ENCODE peak calls at places on chromosomes 16 and 17, in nine cellular contexts. E is prostate gland, I is sigmoid colon, Q is pancreas, U is spleen, R is neural progenitor cell, V is OCI-LY7, D is breast epithelium, P is aorta. H is an unnamed sample. For H3K4me1, the result is how much of the 10 kb centered on the place peaks cover.

GRCh38 chr16:2331199-2331931 is 9.2 kb downstream of the ABCA3 start:
- DNase-seq in E (no peak), I (no peak), Q (no peak), U (no peak), R (no peak), V (no peak), D (no peak), P (no peak), H (no peak)

GRCh38 chr17:8939496-8940334 is 25.8 kb downstream of the PIK3R5 start:
- DNase-seq in E (no peak), I (no peak), Q (no peak), U (peak), R (no peak), V (no peak), D (no peak), P (no peak), H (peak)

GRCh38 chr16:86783626-86784266 is 205.4 kb downstream of the FOXL1 start:
- DNase-seq in E (peak), I (peak), Q (no peak), U (no peak), R (no peak), V (no peak), D (peak), P (no peak), H (no peak)

GRCh38 chr17:71085238-71086033 is 916.1 kb downstream of the KCNJ2 start:
- DNase-seq in E (no peak), I (no peak), Q (no peak), U (no peak), R (peak), V (peak), D (no peak), P (no peak), H (peak)

GRCh38 chr17:7945651-7946050 is 13.6 kb downstream of the CNTROB start:
- DNase-seq in E (no peak), I (no peak), Q (no peak), U (no peak), R (no peak), V (no peak), D (no peak), P (no peak), H (no peak)

GRCh38 chr16:81723098-81723723 is 55.9 kb upstream of the PLCG2 start:
- DNase-seq in E (peak), I (no peak), Q (no peak), U (peak), R (peak), V (peak), D (no peak), P (no peak), H (no peak)

GRCh38 chr16:64250866-64251265 is 871.0 kb downstream of the CDH11 start:
- DNase-seq in E (no peak), I (no peak), Q (no peak), U (no peak), R (no peak), V (no peak), D (no peak), P (no peak), H (no peak)

GRCh38 chr17:47895254-47895855 is 681 bp upstream of the SP2 start:
- DNase-seq in E (peak), I (no peak), Q (peak), U (peak), R (no peak), V (peak), D (no peak), P (no peak), H (no peak)

GRCh38 chr17:79031996-79032875 is 8.3 kb downstream of the C1QTNF1 start:
- DNase-seq in E (no peak), I (peak), Q (no peak), U (peak), R (no peak), V (no peak), D (peak), P (peak), H (peak)

GRCh38 chr17:6437466-6437865 is 2.5 kb upstream of the AIPL1 start:
- DNase-seq in E (no peak), I (no peak), Q (no peak), U (no peak), R (no peak), V (no peak), D (no peak), P (no peak), H (no peak)

GRCh38 chr17:55086635-55087058 is 118.1 kb downstream of the STXBP4 start:
- DNase-seq in E (no peak), I (no peak), Q (no peak), U (no peak), R (no peak), V (no peak), D (no peak), P (no peak), H (no peak)

GRCh38 chr16:19980866-19981265 is 92.8 kb downstream of the GPR139 start:
- DNase-seq in E (no peak), I (no peak), Q (no peak), U (no peak), R (peak), V (no peak), D (no peak), P (no peak), H (peak)

GRCh38 chr16:67936876-67937605 is 391 bp upstream of the PSMB10 start:
- DNase-seq in E (peak), I (no peak), Q (no peak), U (peak), R (no peak), V (peak), D (no peak), P (peak), H (no peak)

GRCh38 chr17:17358060-17358751 is 55.0 kb downstream of the NT5M start:
- DNase-seq in E (no peak), I (no peak), Q (no peak), U (peak), R (no peak), V (no peak), D (no peak), P (peak), H (peak)

GRCh38 chr16:57304169-57305061 is 19.9 kb upstream of the PLLP start:
- DNase-seq in E (no peak), I (peak), Q (no peak), U (peak), R (no peak), V (no peak), D (no peak), P (peak), H (no peak)

GRCh38 chr17:61285483-61286320 is 113.9 kb upstream of the TBX2 start:
- DNase-seq in E (no peak), I (no peak), Q (no peak), U (no peak), R (peak), V (no peak), D (no peak), P (no peak), H (peak)

GRCh38 chr16:82625066-82625968 is 1.5 kb upstream of the CDH13 start:
- DNase-seq in E (no peak), I (peak), Q (no peak), U (no peak), R (no peak), V (no peak), D (no peak), P (no peak), H (no peak)

GRCh38 chr16:80023865-80024264 is 423.3 kb upstream of the MAF start:
- DNase-seq in E (no peak), I (no peak), Q (no peak), U (no peak), R (no peak), V (no peak), D (no peak), P (no peak), H (no peak)

GRCh38 chr16:55542459-55543082 is 23.9 kb upstream of the CAPNS2 start:
- DNase-seq in E (no peak), I (no peak), Q (no peak), U (no peak), R (no peak), V (no peak), D (no peak), P (no peak), H (no peak)

GRCh38 chr16:4524571-4524970 is 14.0 kb downstream of the CDIP1 start:
- DNase-seq in E (no peak), I (no peak), Q (no peak), U (no peak), R (no peak), V (no peak), D (no peak), P (no peak), H (no peak)

GRCh38 chr17:3546521-3546920 is 11.1 kb downstream of the TRPV3 start:
- DNase-seq in E (no peak), I (no peak), Q (no peak), U (no peak), R (no peak), V (no peak), D (no peak), P (no peak), H (peak)

GRCh38 chr16:11109551-11109950 is 146.5 kb downstream of the SOCS1 start:
- DNase-seq in E (no peak), I (no peak), Q (no peak), U (no peak), R (no peak), V (no peak), D (no peak), P (no peak), H (no peak)

GRCh38 chr17:31877911-31878702 is 19.1 kb upstream of the COPRS start:
- DNase-seq in E (peak), I (no peak), Q (no peak), U (no peak), R (no peak), V (no peak), D (no peak), P (no peak), H (no peak)

GRCh38 chr16:81778231-81778630 is 860 bp upstream of the PLCG2 start:
- DNase-seq in E (no peak), I (no peak), Q (no peak), U (peak), R (no peak), V (peak), D (no peak), P (no peak), H (no peak)

GRCh38 chr17:62800580-62800979 is 7.5 kb downstream of the MARCHF10 start:
- DNase-seq in E (peak), I (no peak), Q (peak), U (no peak), R (no peak), V (no peak), D (no peak), P (no peak), H (peak)

GRCh38 chr17:50798424-50799344 is 31.4 kb upstream of the ANKRD40CL start:
- DNase-seq in E (peak), I (no peak), Q (no peak), U (no peak), R (no peak), V (no peak), D (no peak), P (no peak), H (peak)

GRCh38 chr16:58829096-58829495 is 95.0 kb upstream of the GOT2 start:
- DNase-seq in E (no peak), I (no peak), Q (no peak), U (no peak), R (no peak), V (no peak), D (no peak), P (no peak), H (no peak)

GRCh38 chr16:29958756-29959155 is 3.1 kb upstream of the TMEM219 start:
- DNase-seq in E (no peak), I (no peak), Q (no peak), U (no peak), R (no peak), V (no peak), D (no peak), P (peak), H (no peak)

GRCh38 chr16:68993885-68994284 is 111.6 kb upstream of the HAS3 start:
- DNase-seq in E (no peak), I (no peak), Q (no peak), U (no peak), R (no peak), V (no peak), D (no peak), P (no peak), H (no peak)

GRCh38 chr17:1541367-1541904 is 21.2 kb downstream of the PITPNA start:
- DNase-seq in E (no peak), I (no peak), Q (no peak), U (no peak), R (no peak), V (no peak), D (no peak), P (no peak), H (no peak)

GRCh38 chr17:53791551-53791950 is 31.2 kb upstream of the KIF2B start:
- DNase-seq in E (no peak), I (no peak), Q (no peak), U (no peak), R (no peak), V (no peak), D (no peak), P (no peak), H (no peak)

GRCh38 chr17:80632046-80632581 is 87.5 kb downstream of the RPTOR start:
- DNase-seq in E (no peak), I (no peak), Q (no peak), U (no peak), R (peak), V (no peak), D (no peak), P (no peak), H (peak)

GRCh38 chr16:88769617-88770458 is 15.2 kb downstream of the PIEZO1 start:
- DNase-seq in E (peak), I (no peak), Q (peak), U (no peak), R (peak), V (peak), D (no peak), P (no peak), H (peak)

GRCh38 chr17:6381526-6382135 is 53.3 kb downstream of the AIPL1 start:
- DNase-seq in E (no peak), I (no peak), Q (no peak), U (no peak), R (no peak), V (no peak), D (no peak), P (no peak), H (peak)

GRCh38 chr17:58227733-58228132 is 8.7 kb upstream of the MKS1 start:
- DNase-seq in E (no peak), I (no peak), Q (no peak), U (no peak), R (no peak), V (no peak), D (no peak), P (no peak), H (no peak)

GRCh38 chr17:18041776-18042175 is 2.6 kb downstream of the GID4 start:
- DNase-seq in E (no peak), I (no peak), Q (no peak), U (peak), R (no peak), V (no peak), D (no peak), P (no peak), H (no peak)

GRCh38 chr16:47110939-47111338 is 32.8 kb downstream of the NETO2 start:
- DNase-seq in E (no peak), I (no peak), Q (no peak), U (no peak), R (peak), V (peak), D (no peak), P (no peak), H (no peak)

GRCh38 chr16:53576904-53577303 is 73.9 kb upstream of the AKTIP start:
- DNase-seq in E (no peak), I (no peak), Q (no peak), U (no peak), R (no peak), V (no peak), D (no peak), P (no peak), H (no peak)

GRCh38 chr16:3618782-3619166 is 7.4 kb upstream of the SLX4 start:
- DNase-seq in E (no peak), I (no peak), Q (no peak), U (no peak), R (no peak), V (no peak), D (no peak), P (no peak), H (no peak)

DNA sequence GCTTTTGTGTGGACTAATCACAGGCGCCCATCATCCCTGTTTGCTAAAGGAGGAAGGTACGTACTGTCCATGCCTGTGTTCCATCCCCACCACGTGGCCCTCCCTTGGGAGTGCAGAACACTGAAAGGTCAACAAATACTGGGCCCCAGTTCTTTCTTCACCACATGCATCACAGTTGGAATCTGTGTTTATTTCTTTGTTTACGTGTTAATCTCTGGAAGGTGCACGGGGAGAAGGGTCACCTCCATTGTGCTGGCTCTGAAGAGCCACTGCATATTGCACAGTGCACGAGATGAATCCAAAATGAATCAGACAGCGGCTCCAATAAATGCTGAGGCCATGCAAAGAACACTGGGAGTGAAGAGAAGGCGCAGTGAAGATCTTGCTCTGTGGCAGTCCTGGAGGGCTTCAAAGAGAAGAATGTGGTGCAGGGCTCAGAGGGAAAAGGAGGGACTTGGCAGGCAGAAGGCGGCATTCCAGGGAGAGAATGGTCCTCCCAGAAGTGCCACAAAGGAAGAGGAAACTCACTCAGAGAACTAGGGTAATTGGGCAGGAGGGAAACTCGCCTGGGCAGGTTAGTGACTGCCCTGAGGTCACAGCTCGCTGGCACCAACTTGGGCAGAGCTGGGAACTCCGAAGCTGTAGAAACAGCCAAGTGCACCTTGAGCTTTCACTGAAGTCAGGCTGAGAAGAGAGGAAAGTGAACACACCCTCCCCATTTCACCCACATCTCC is 3.7 kb downstream of the RPH3AL start:
- DNase-seq in E (peak), I (peak), Q (peak), U (peak), R (peak), V (no peak), D (peak), P (peak), H (no peak)
- H3K4me1 ChIP-seq in E (under half), I (under half), Q (half or more), U (half or more), R (under half), V (under half), D (under half), P (under half), H (under half)

GRCh38 chr16:73735954-73736353 is 560.7 kb upstream of the PSMD7 start:
- DNase-seq in E (no peak), I (no peak), Q (no peak), U (no peak), R (no peak), V (no peak), D (no peak), P (no peak), H (no peak)
- H3K27ac ChIP-seq in E (no peak), I (no peak), Q (no peak), U (no peak), R (no peak), V (no peak), D (no peak), P (no peak), H (no peak)

GRCh38 chr17:38450699-38451029 is 22.4 kb downstream of the ARHGAP23 start:
- DNase-seq in E (no peak), I (no peak), Q (no peak), U (no peak), R (no peak), V (no peak), D (no peak), P (no peak), H (no peak)
- H3K4me1 ChIP-seq in E (under half), I (under half), Q (under half), U (half or more), R (under half), V (under half), D (under half), P (under half), H (under half)

GRCh38 chr17:41437769-41438168 is 3.0 kb downstream of the KRT38 start:
- DNase-seq in E (no peak), I (no peak), Q (no peak), U (no peak), R (no peak), V (no peak), D (no peak), P (no peak), H (no peak)

GRCh38 chr17:41439375-41439774 is 1.4 kb downstream of the KRT38 start:
- DNase-seq in E (no peak), I (no peak), Q (no peak), U (no peak), R (no peak), V (no peak), D (no peak), P (no peak), H (no peak)

GRCh38 chr17:41437254-41437653 is 3.5 kb downstream of the KRT38 start:
- DNase-seq in E (no peak), I (no peak), Q (no peak), U (no peak), R (no peak), V (no peak), D (no peak), P (no peak), H (no peak)

GRCh38 chr17:41429667-41430066 is 5.3 kb upstream of the KRT37 start:
- DNase-seq in E (no peak), I (no peak), Q (no peak), U (no peak), R (no peak), V (no peak), D (no peak), P (no peak), H (no peak)

GRCh38 chr17:41434313-41434895 is 6.4 kb downstream of the KRT38 start:
- DNase-seq in E (no peak), I (no peak), Q (no peak), U (no peak), R (no peak), V (no peak), D (no peak), P (no peak), H (no peak)
- H3K27ac ChIP-seq in E (no peak), I (no peak), Q (no peak), U (no peak), R (no peak), V (no peak), D (no peak), P (no peak), H (no peak)